ENCODE peak calls at places on chromosome 9, in ten cellular contexts. One of them, this sample, is unnamed.

GRCh38 chr9:121836382-121836885 is 185.0 kb downstream of the DAB2IP start:
- DNase-seq in natural killer cell: no peak
- DNase-seq in spleen: no peak
- DNase-seq in NB4: no peak
- DNase-seq in WERI-Rb-1: no peak
- DNase-seq in A673: no peak
- DNase-seq in AG09309: no peak
- DNase-seq in cardiac fibroblast: no peak
- DNase-seq in astrocyte of the spinal cord: no peak
- DNase-seq in adrenal gland: no peak
- DNase-seq in this sample: no peak

GRCh38 chr9:120441446-120442279 is 138.3 kb downstream of the CDK5RAP2 start:
- DNase-seq in natural killer cell: no peak
- DNase-seq in spleen: no peak
- DNase-seq in NB4: no peak
- DNase-seq in WERI-Rb-1: no peak
- DNase-seq in A673: no peak
- DNase-seq in AG09309: peak
- DNase-seq in cardiac fibroblast: peak
- DNase-seq in astrocyte of the spinal cord: peak
- DNase-seq in adrenal gland: no peak
- DNase-seq in this sample: no peak

GRCh38 chr9:136007906-136008692 is 46.9 kb upstream of the UBAC1 start:
- DNase-seq in natural killer cell: no peak
- DNase-seq in spleen: no peak
- DNase-seq in NB4: no peak
- DNase-seq in WERI-Rb-1: no peak
- DNase-seq in A673: no peak
- DNase-seq in AG09309: no peak
- DNase-seq in cardiac fibroblast: peak
- DNase-seq in astrocyte of the spinal cord: peak
- DNase-seq in adrenal gland: no peak
- DNase-seq in this sample: no peak

GRCh38 chr9:96478829-96479371 is 28.9 kb downstream of the HABP4 start:
- DNase-seq in natural killer cell: no peak
- DNase-seq in spleen: no peak
- DNase-seq in NB4: no peak
- DNase-seq in WERI-Rb-1: no peak
- DNase-seq in A673: peak
- DNase-seq in AG09309: peak
- DNase-seq in cardiac fibroblast: peak
- DNase-seq in astrocyte of the spinal cord: peak
- DNase-seq in adrenal gland: no peak
- DNase-seq in this sample: no peak

GRCh38 chr9:93501406-93501805 is 48.0 kb upstream of the FAM120AOS start:
- DNase-seq in natural killer cell: no peak
- DNase-seq in spleen: no peak
- DNase-seq in NB4: no peak
- DNase-seq in WERI-Rb-1: no peak
- DNase-seq in A673: no peak
- DNase-seq in AG09309: no peak
- DNase-seq in cardiac fibroblast: peak
- DNase-seq in astrocyte of the spinal cord: peak
- DNase-seq in adrenal gland: no peak
- DNase-seq in this sample: no peak

GRCh38 chr9:3936520-3937235 is 363.2 kb downstream of the GLIS3 start:
- DNase-seq in natural killer cell: no peak
- DNase-seq in spleen: peak
- DNase-seq in NB4: no peak
- DNase-seq in WERI-Rb-1: no peak
- DNase-seq in A673: no peak
- DNase-seq in AG09309: no peak
- DNase-seq in cardiac fibroblast: no peak
- DNase-seq in astrocyte of the spinal cord: no peak
- DNase-seq in adrenal gland: peak
- DNase-seq in this sample: no peak

GRCh38 chr9:87343816-87344438 is 153.7 kb upstream of the DAPK1 start:
- DNase-seq in natural killer cell: no peak
- DNase-seq in spleen: no peak
- DNase-seq in NB4: no peak
- DNase-seq in WERI-Rb-1: no peak
- DNase-seq in A673: no peak
- DNase-seq in AG09309: no peak
- DNase-seq in cardiac fibroblast: no peak
- DNase-seq in astrocyte of the spinal cord: no peak
- DNase-seq in adrenal gland: no peak
- DNase-seq in this sample: no peak

GRCh38 chr9:78278177-78278777 is 18.6 kb upstream of the PSAT1 start:
- DNase-seq in natural killer cell: no peak
- DNase-seq in spleen: no peak
- DNase-seq in NB4: peak
- DNase-seq in WERI-Rb-1: no peak
- DNase-seq in A673: no peak
- DNase-seq in AG09309: peak
- DNase-seq in cardiac fibroblast: peak
- DNase-seq in astrocyte of the spinal cord: peak
- DNase-seq in adrenal gland: no peak
- DNase-seq in this sample: no peak

GRCh38 chr9:89363311-89363670 is 45.0 kb downstream of the SECISBP2 start:
- DNase-seq in natural killer cell: no peak
- DNase-seq in spleen: no peak
- DNase-seq in NB4: no peak
- DNase-seq in WERI-Rb-1: no peak
- DNase-seq in A673: no peak
- DNase-seq in AG09309: no peak
- DNase-seq in cardiac fibroblast: no peak
- DNase-seq in astrocyte of the spinal cord: no peak
- DNase-seq in adrenal gland: no peak
- DNase-seq in this sample: no peak

GRCh38 chr9:81724242-81724889 is 35.0 kb upstream of the TLE1 start:
- DNase-seq in natural killer cell: no peak
- DNase-seq in spleen: no peak
- DNase-seq in NB4: no peak
- DNase-seq in WERI-Rb-1: no peak
- DNase-seq in A673: no peak
- DNase-seq in AG09309: no peak
- DNase-seq in cardiac fibroblast: peak
- DNase-seq in astrocyte of the spinal cord: peak
- DNase-seq in adrenal gland: no peak
- DNase-seq in this sample: no peak

GRCh38 chr9:123399803-123400378 is 43.9 kb downstream of the CRB2 start:
- DNase-seq in natural killer cell: no peak
- DNase-seq in spleen: no peak
- DNase-seq in NB4: peak
- DNase-seq in WERI-Rb-1: peak
- DNase-seq in A673: peak
- DNase-seq in AG09309: no peak
- DNase-seq in cardiac fibroblast: peak
- DNase-seq in astrocyte of the spinal cord: no peak
- DNase-seq in adrenal gland: no peak
- DNase-seq in this sample: no peak

GRCh38 chr9:91837982-91838731 is 111.9 kb downstream of the ROR2 start:
- DNase-seq in natural killer cell: no peak
- DNase-seq in spleen: peak
- DNase-seq in NB4: no peak
- DNase-seq in WERI-Rb-1: peak
- DNase-seq in A673: peak
- DNase-seq in AG09309: no peak
- DNase-seq in cardiac fibroblast: no peak
- DNase-seq in astrocyte of the spinal cord: no peak
- DNase-seq in adrenal gland: peak
- DNase-seq in this sample: no peak

GRCh38 chr9:110207071-110207923 is 662 bp downstream of the C9orf152 start:
- DNase-seq in natural killer cell: no peak
- DNase-seq in spleen: no peak
- DNase-seq in NB4: no peak
- DNase-seq in WERI-Rb-1: no peak
- DNase-seq in A673: no peak
- DNase-seq in AG09309: no peak
- DNase-seq in cardiac fibroblast: no peak
- DNase-seq in astrocyte of the spinal cord: no peak
- DNase-seq in adrenal gland: no peak
- DNase-seq in this sample: no peak

GRCh38 chr9:97041898-97042297 is 3.0 kb upstream of the CTSV start:
- DNase-seq in natural killer cell: no peak
- DNase-seq in spleen: no peak
- DNase-seq in NB4: peak
- DNase-seq in WERI-Rb-1: no peak
- DNase-seq in A673: no peak
- DNase-seq in AG09309: no peak
- DNase-seq in cardiac fibroblast: no peak
- DNase-seq in astrocyte of the spinal cord: no peak
- DNase-seq in adrenal gland: no peak
- DNase-seq in this sample: no peak

GRCh38 chr9:875119-875962 is 33.8 kb downstream of the DMRT1 start:
- DNase-seq in natural killer cell: no peak
- DNase-seq in spleen: no peak
- DNase-seq in NB4: no peak
- DNase-seq in WERI-Rb-1: no peak
- DNase-seq in A673: no peak
- DNase-seq in AG09309: no peak
- DNase-seq in cardiac fibroblast: no peak
- DNase-seq in astrocyte of the spinal cord: no peak
- DNase-seq in adrenal gland: no peak
- DNase-seq in this sample: no peak

GRCh38 chr9:124708070-124708469 is 63.0 kb downstream of the NR6A1 start:
- DNase-seq in natural killer cell: no peak
- DNase-seq in spleen: no peak
- DNase-seq in NB4: no peak
- DNase-seq in WERI-Rb-1: no peak
- DNase-seq in A673: no peak
- DNase-seq in AG09309: no peak
- DNase-seq in cardiac fibroblast: no peak
- DNase-seq in astrocyte of the spinal cord: peak
- DNase-seq in adrenal gland: no peak
- DNase-seq in this sample: no peak

GRCh38 chr9:84669008-84669292 is 579 bp upstream of the NTRK2 start:
- DNase-seq in natural killer cell: no peak
- DNase-seq in spleen: no peak
- DNase-seq in NB4: no peak
- DNase-seq in WERI-Rb-1: no peak
- DNase-seq in A673: no peak
- DNase-seq in AG09309: no peak
- DNase-seq in cardiac fibroblast: no peak
- DNase-seq in astrocyte of the spinal cord: peak
- DNase-seq in adrenal gland: no peak
- DNase-seq in this sample: no peak
- TF ChIP-seq CTCF in natural killer cell: no peak
- TF ChIP-seq CTCF in spleen: no peak
- TF ChIP-seq CTCF in NB4: no peak
- TF ChIP-seq CTCF in WERI-Rb-1: no peak
- TF ChIP-seq CTCF in A673: no peak
- TF ChIP-seq CTCF in AG09309: no peak
- TF ChIP-seq CTCF in cardiac fibroblast: no peak
- TF ChIP-seq CTCF in astrocyte of the spinal cord: no peak
- TF ChIP-seq CTCF in adrenal gland: no peak
- TF ChIP-seq CTCF in this sample: no peak

DNA sequence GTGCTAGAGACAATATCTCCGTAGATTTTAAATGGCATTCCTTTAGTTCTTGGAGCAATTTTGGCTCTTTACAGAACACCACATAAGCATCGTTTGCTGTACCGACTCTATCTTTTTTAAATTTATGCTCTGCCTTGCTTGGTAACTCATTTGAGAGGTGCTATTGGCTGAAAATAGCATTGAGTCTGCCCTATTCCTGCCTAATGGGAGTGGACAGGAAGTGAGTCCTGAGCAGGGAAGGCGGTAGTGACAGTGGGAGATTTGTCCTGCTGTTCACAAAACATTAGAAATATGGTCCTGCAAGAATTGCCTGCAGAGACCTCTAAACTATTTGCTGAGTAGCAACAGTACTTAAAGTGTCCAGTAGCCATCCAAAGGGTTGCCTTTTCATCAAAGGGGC is 115.2 kb upstream of the IFNE start:
- DNase-seq in natural killer cell: no peak
- DNase-seq in spleen: no peak
- DNase-seq in NB4: no peak
- DNase-seq in WERI-Rb-1: no peak
- DNase-seq in A673: no peak
- DNase-seq in AG09309: no peak
- DNase-seq in cardiac fibroblast: peak
- DNase-seq in astrocyte of the spinal cord: peak
- DNase-seq in adrenal gland: no peak
- DNase-seq in this sample: no peak
- TF ChIP-seq CTCF in natural killer cell: no peak
- TF ChIP-seq CTCF in spleen: no peak
- TF ChIP-seq CTCF in NB4: no peak
- TF ChIP-seq CTCF in WERI-Rb-1: no peak
- TF ChIP-seq CTCF in A673: no peak
- TF ChIP-seq CTCF in AG09309: no peak
- TF ChIP-seq CTCF in cardiac fibroblast: no peak
- TF ChIP-seq CTCF in astrocyte of the spinal cord: no peak
- TF ChIP-seq CTCF in adrenal gland: no peak
- TF ChIP-seq CTCF in this sample: no peak

DNA sequence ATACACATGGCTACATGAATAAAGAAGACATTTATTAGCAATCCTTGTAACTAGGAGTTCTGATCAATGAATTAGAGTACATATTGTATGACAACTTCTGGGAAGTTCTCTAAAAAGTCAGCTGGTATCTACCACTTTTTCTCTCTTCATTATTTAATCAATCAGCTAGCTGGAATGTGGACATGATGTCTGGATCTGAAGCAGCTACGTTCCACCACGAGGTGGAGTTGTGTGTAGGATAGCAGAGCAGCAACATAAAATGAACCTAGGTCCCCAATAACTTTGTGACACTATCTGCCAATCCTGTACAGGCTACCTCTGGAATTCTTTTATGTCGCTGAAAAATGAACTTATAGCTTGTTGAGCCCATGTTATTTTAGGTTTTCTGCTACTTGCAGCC is 32.9 kb upstream of the ENTREP1 start:
- DNase-seq in natural killer cell: no peak
- DNase-seq in spleen: no peak
- DNase-seq in NB4: no peak
- DNase-seq in WERI-Rb-1: no peak
- DNase-seq in A673: no peak
- DNase-seq in AG09309: no peak
- DNase-seq in cardiac fibroblast: no peak
- DNase-seq in astrocyte of the spinal cord: no peak
- DNase-seq in adrenal gland: no peak
- DNase-seq in this sample: no peak
- TF ChIP-seq CTCF in natural killer cell: no peak
- TF ChIP-seq CTCF in spleen: no peak
- TF ChIP-seq CTCF in NB4: no peak
- TF ChIP-seq CTCF in WERI-Rb-1: no peak
- TF ChIP-seq CTCF in A673: no peak
- TF ChIP-seq CTCF in AG09309: no peak
- TF ChIP-seq CTCF in cardiac fibroblast: no peak
- TF ChIP-seq CTCF in astrocyte of the spinal cord: no peak
- TF ChIP-seq CTCF in adrenal gland: no peak
- TF ChIP-seq CTCF in this sample: no peak

DNA sequence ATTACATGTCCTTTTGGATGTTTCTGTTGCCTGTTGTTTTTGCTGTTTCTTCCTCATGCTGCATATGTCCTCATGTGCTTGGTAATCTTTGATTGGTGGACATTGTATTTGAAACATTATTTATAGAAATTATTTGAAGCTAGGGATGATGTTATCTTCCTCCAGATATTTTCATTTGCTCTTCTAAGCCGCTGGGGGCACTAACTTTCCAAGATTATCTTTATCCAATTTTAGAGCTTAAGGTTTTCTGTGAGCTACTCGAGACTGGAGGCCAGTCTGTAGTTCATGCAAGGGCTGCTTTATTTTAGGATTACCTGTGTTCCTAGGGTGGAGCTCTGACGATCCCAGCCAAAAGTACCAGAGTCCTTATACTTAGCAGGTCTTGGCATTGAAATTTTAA is 40.9 kb downstream of the STX17 start:
- DNase-seq in natural killer cell: no peak
- DNase-seq in spleen: no peak
- DNase-seq in NB4: no peak
- DNase-seq in WERI-Rb-1: no peak
- DNase-seq in A673: no peak
- DNase-seq in AG09309: no peak
- DNase-seq in cardiac fibroblast: peak
- DNase-seq in astrocyte of the spinal cord: peak
- DNase-seq in adrenal gland: no peak
- DNase-seq in this sample: no peak
- TF ChIP-seq CTCF in natural killer cell: no peak
- TF ChIP-seq CTCF in spleen: no peak
- TF ChIP-seq CTCF in NB4: no peak
- TF ChIP-seq CTCF in WERI-Rb-1: peak
- TF ChIP-seq CTCF in A673: no peak
- TF ChIP-seq CTCF in AG09309: no peak
- TF ChIP-seq CTCF in cardiac fibroblast: peak
- TF ChIP-seq CTCF in astrocyte of the spinal cord: peak
- TF ChIP-seq CTCF in adrenal gland: no peak
- TF ChIP-seq CTCF in this sample: no peak